ENCODE peak calls at places on chromosomes 5 and 9, in ten cellular contexts. One of them, this sample, is unnamed.

GRCh38 chr5:140633081-140633471 is at the start of gene CD14:
- DNase-seq in ovary: no peak
- DNase-seq in spleen: peak; percentile 81
- DNase-seq in A549: peak; percentile 86
- DNase-seq in K562: no peak
- DNase-seq in body of pancreas: peak; percentile 34
- DNase-seq in esophagus squamous epithelium: no peak
- DNase-seq in uterus: no peak
- DNase-seq in esophagus muscularis mucosa: peak; percentile 94
- DNase-seq in endothelial cell of umbilical vein: no peak
- DNase-seq in this sample: peak; percentile 61

GRCh38 chr5:78787763-78788162 is 139.2 kb upstream of the LHFPL2 start:
- DNase-seq in ovary: no peak
- DNase-seq in spleen: no peak
- DNase-seq in A549: no peak
- DNase-seq in K562: no peak
- DNase-seq in body of pancreas: no peak
- DNase-seq in esophagus squamous epithelium: no peak
- DNase-seq in uterus: no peak
- DNase-seq in esophagus muscularis mucosa: no peak
- DNase-seq in endothelial cell of umbilical vein: peak; percentile 82
- DNase-seq in this sample: no peak

GRCh38 chr5:116872986-116873385 is 298.4 kb upstream of the SEMA6A start:
- DNase-seq in ovary: no peak
- DNase-seq in spleen: no peak
- DNase-seq in A549: no peak
- DNase-seq in K562: no peak
- DNase-seq in body of pancreas: no peak
- DNase-seq in esophagus squamous epithelium: no peak
- DNase-seq in uterus: no peak
- DNase-seq in esophagus muscularis mucosa: no peak
- DNase-seq in endothelial cell of umbilical vein: no peak
- DNase-seq in this sample: no peak

GRCh38 chr5:139985733-139986132 is 57.4 kb downstream of the NRG2 start:
- DNase-seq in ovary: no peak
- DNase-seq in spleen: no peak
- DNase-seq in A549: peak; percentile 31
- DNase-seq in K562: no peak
- DNase-seq in body of pancreas: no peak
- DNase-seq in esophagus squamous epithelium: no peak
- DNase-seq in uterus: no peak
- DNase-seq in esophagus muscularis mucosa: no peak
- DNase-seq in endothelial cell of umbilical vein: peak; percentile 39
- DNase-seq in this sample: peak; percentile 63

GRCh38 chr9:114869845-114870244 is 60.5 kb downstream of the TNFSF8 start:
- DNase-seq in ovary: no peak
- DNase-seq in spleen: peak; percentile 78
- DNase-seq in A549: no peak
- DNase-seq in K562: no peak
- DNase-seq in body of pancreas: no peak
- DNase-seq in esophagus squamous epithelium: no peak
- DNase-seq in uterus: no peak
- DNase-seq in esophagus muscularis mucosa: no peak
- DNase-seq in endothelial cell of umbilical vein: no peak
- DNase-seq in this sample: no peak

GRCh38 chr9:100990605-100991381 is 37.7 kb upstream of the PLPPR1 start:
- DNase-seq in ovary: no peak
- DNase-seq in spleen: no peak
- DNase-seq in A549: no peak
- DNase-seq in K562: no peak
- DNase-seq in body of pancreas: no peak
- DNase-seq in esophagus squamous epithelium: no peak
- DNase-seq in uterus: no peak
- DNase-seq in esophagus muscularis mucosa: no peak
- DNase-seq in endothelial cell of umbilical vein: no peak
- DNase-seq in this sample: no peak

GRCh38 chr9:104092192-104092591 is 1.9 kb upstream of the SMC2 start:
- DNase-seq in ovary: no peak
- DNase-seq in spleen: no peak
- DNase-seq in A549: no peak
- DNase-seq in K562: no peak
- DNase-seq in body of pancreas: no peak
- DNase-seq in esophagus squamous epithelium: no peak
- DNase-seq in uterus: no peak
- DNase-seq in esophagus muscularis mucosa: no peak
- DNase-seq in endothelial cell of umbilical vein: no peak
- DNase-seq in this sample: no peak

GRCh38 chr9:4420351-4420750 is 69.9 kb upstream of the SLC1A1 start:
- DNase-seq in ovary: no peak
- DNase-seq in spleen: no peak
- DNase-seq in A549: no peak
- DNase-seq in K562: no peak
- DNase-seq in body of pancreas: no peak
- DNase-seq in esophagus squamous epithelium: no peak
- DNase-seq in uterus: no peak
- DNase-seq in esophagus muscularis mucosa: no peak
- DNase-seq in endothelial cell of umbilical vein: no peak
- DNase-seq in this sample: no peak

GRCh38 chr5:14667770-14668169 is 3.3 kb downstream of the OTULIN start:
- DNase-seq in ovary: no peak
- DNase-seq in spleen: no peak
- DNase-seq in A549: no peak
- DNase-seq in K562: no peak
- DNase-seq in body of pancreas: no peak
- DNase-seq in esophagus squamous epithelium: no peak
- DNase-seq in uterus: no peak
- DNase-seq in esophagus muscularis mucosa: no peak
- DNase-seq in endothelial cell of umbilical vein: no peak
- DNase-seq in this sample: no peak

GRCh38 chr9:33101104-33101951 is 24.9 kb upstream of the SMU1 start:
- DNase-seq in ovary: no peak
- DNase-seq in spleen: no peak
- DNase-seq in A549: peak; percentile 40
- DNase-seq in K562: no peak
- DNase-seq in body of pancreas: no peak
- DNase-seq in esophagus squamous epithelium: no peak
- DNase-seq in uterus: no peak
- DNase-seq in esophagus muscularis mucosa: no peak
- DNase-seq in endothelial cell of umbilical vein: no peak
- DNase-seq in this sample: peak; percentile 66
- H3K27ac ChIP-seq in ovary: no peak overlapping the region
- H3K27ac ChIP-seq in spleen: peak overlapping the region; percentile 58
- H3K27ac ChIP-seq in A549: peak overlapping the region; percentile 35
- H3K27ac ChIP-seq in K562: no peak overlapping the region
- H3K27ac ChIP-seq in body of pancreas: no peak overlapping the region
- H3K27ac ChIP-seq in esophagus squamous epithelium: peak overlapping the region; percentile 16
- H3K27ac ChIP-seq in uterus: no peak overlapping the region
- H3K27ac ChIP-seq in esophagus muscularis mucosa: no peak overlapping the region
- H3K27ac ChIP-seq in endothelial cell of umbilical vein: no peak overlapping the region
- H3K27ac ChIP-seq in this sample: peak overlapping the region; percentile 84

GRCh38 chr9:92964607-92964975 is 17.3 kb downstream of the FGD3 start:
- DNase-seq in ovary: no peak
- DNase-seq in spleen: peak; percentile 89
- DNase-seq in A549: no peak
- DNase-seq in K562: no peak
- DNase-seq in body of pancreas: no peak
- DNase-seq in esophagus squamous epithelium: no peak
- DNase-seq in uterus: no peak
- DNase-seq in esophagus muscularis mucosa: no peak
- DNase-seq in endothelial cell of umbilical vein: no peak
- DNase-seq in this sample: no peak

GRCh38 chr9:92962846-92963245 is 15.5 kb downstream of the FGD3 start:
- DNase-seq in ovary: no peak
- DNase-seq in spleen: peak; percentile 72
- DNase-seq in A549: no peak
- DNase-seq in K562: no peak
- DNase-seq in body of pancreas: no peak
- DNase-seq in esophagus squamous epithelium: no peak
- DNase-seq in uterus: no peak
- DNase-seq in esophagus muscularis mucosa: no peak
- DNase-seq in endothelial cell of umbilical vein: no peak
- DNase-seq in this sample: no peak

GRCh38 chr9:92964981-92965758 is 17.8 kb downstream of the FGD3 start:
- DNase-seq in ovary: no peak
- DNase-seq in spleen: peak; percentile 94
- DNase-seq in A549: no peak
- DNase-seq in K562: no peak
- DNase-seq in body of pancreas: no peak
- DNase-seq in esophagus squamous epithelium: peak; percentile 18
- DNase-seq in uterus: no peak
- DNase-seq in esophagus muscularis mucosa: no peak
- DNase-seq in endothelial cell of umbilical vein: no peak
- DNase-seq in this sample: no peak

GRCh38 chr9:92962303-92962649 is 15.0 kb downstream of the FGD3 start:
- DNase-seq in ovary: no peak
- DNase-seq in spleen: peak; percentile 80
- DNase-seq in A549: no peak
- DNase-seq in K562: no peak
- DNase-seq in body of pancreas: no peak
- DNase-seq in esophagus squamous epithelium: no peak
- DNase-seq in uterus: no peak
- DNase-seq in esophagus muscularis mucosa: no peak
- DNase-seq in endothelial cell of umbilical vein: no peak
- DNase-seq in this sample: no peak

GRCh38 chr9:92963831-92964606 is 16.7 kb downstream of the FGD3 start:
- DNase-seq in ovary: no peak
- DNase-seq in spleen: peak; percentile 94
- DNase-seq in A549: no peak
- DNase-seq in K562: no peak
- DNase-seq in body of pancreas: no peak
- DNase-seq in esophagus squamous epithelium: peak; percentile 24
- DNase-seq in uterus: no peak
- DNase-seq in esophagus muscularis mucosa: no peak
- DNase-seq in endothelial cell of umbilical vein: no peak
- DNase-seq in this sample: no peak
- TF ChIP-seq POLR2A in ovary: no peak
- TF ChIP-seq POLR2A in spleen: peak; percentile 73
- TF ChIP-seq POLR2A in A549: no peak
- TF ChIP-seq POLR2A in K562: no peak
- TF ChIP-seq POLR2A in body of pancreas: peak; percentile 31
- TF ChIP-seq POLR2A in esophagus squamous epithelium: no peak
- TF ChIP-seq POLR2A in uterus: no peak
- TF ChIP-seq POLR2A in esophagus muscularis mucosa: no peak
- TF ChIP-seq POLR2A in endothelial cell of umbilical vein: no peak
- TF ChIP-seq POLR2A in this sample: no peak

GRCh38 chr9:131864531-131864930 is 124.7 kb upstream of the RAPGEF1 start:
- DNase-seq in ovary: no peak
- DNase-seq in spleen: no peak
- DNase-seq in A549: no peak
- DNase-seq in K562: no peak
- DNase-seq in body of pancreas: no peak
- DNase-seq in esophagus squamous epithelium: no peak
- DNase-seq in uterus: no peak
- DNase-seq in esophagus muscularis mucosa: no peak
- DNase-seq in endothelial cell of umbilical vein: no peak
- DNase-seq in this sample: no peak
- H3K27ac ChIP-seq in ovary: no peak overlapping the region
- H3K27ac ChIP-seq in spleen: no peak overlapping the region
- H3K27ac ChIP-seq in A549: no peak overlapping the region
- H3K27ac ChIP-seq in K562: no peak overlapping the region
- H3K27ac ChIP-seq in body of pancreas: no peak overlapping the region
- H3K27ac ChIP-seq in esophagus squamous epithelium: no peak overlapping the region
- H3K27ac ChIP-seq in uterus: no peak overlapping the region
- H3K27ac ChIP-seq in esophagus muscularis mucosa: no peak overlapping the region
- H3K27ac ChIP-seq in endothelial cell of umbilical vein: no peak overlapping the region
- H3K27ac ChIP-seq in this sample: no peak overlapping the region

GRCh38 chr9:109906766-109907382 is 126.9 kb downstream of the PALM2AKAP2 start:
- DNase-seq in ovary: no peak
- DNase-seq in spleen: no peak
- DNase-seq in A549: no peak
- DNase-seq in K562: no peak
- DNase-seq in body of pancreas: no peak
- DNase-seq in esophagus squamous epithelium: no peak
- DNase-seq in uterus: no peak
- DNase-seq in esophagus muscularis mucosa: no peak
- DNase-seq in endothelial cell of umbilical vein: peak; percentile 76
- DNase-seq in this sample: no peak

GRCh38 chr9:109907400-109907799 is 127.4 kb downstream of the PALM2AKAP2 start:
- DNase-seq in ovary: no peak
- DNase-seq in spleen: no peak
- DNase-seq in A549: no peak
- DNase-seq in K562: no peak
- DNase-seq in body of pancreas: no peak
- DNase-seq in esophagus squamous epithelium: no peak
- DNase-seq in uterus: peak; percentile 70
- DNase-seq in esophagus muscularis mucosa: no peak
- DNase-seq in endothelial cell of umbilical vein: peak; percentile 99
- DNase-seq in this sample: no peak

GRCh38 chr9:109905472-109905871 is 125.5 kb downstream of the PALM2AKAP2 start:
- DNase-seq in ovary: no peak
- DNase-seq in spleen: no peak
- DNase-seq in A549: no peak
- DNase-seq in K562: no peak
- DNase-seq in body of pancreas: no peak
- DNase-seq in esophagus squamous epithelium: no peak
- DNase-seq in uterus: no peak
- DNase-seq in esophagus muscularis mucosa: no peak
- DNase-seq in endothelial cell of umbilical vein: no peak
- DNase-seq in this sample: no peak

GRCh38 chr9:109908459-109909390 is 128.7 kb downstream of the PALM2AKAP2 start:
- DNase-seq in ovary: no peak
- DNase-seq in spleen: no peak
- DNase-seq in A549: no peak
- DNase-seq in K562: no peak
- DNase-seq in body of pancreas: no peak
- DNase-seq in esophagus squamous epithelium: no peak
- DNase-seq in uterus: no peak
- DNase-seq in esophagus muscularis mucosa: no peak
- DNase-seq in endothelial cell of umbilical vein: peak; percentile 89
- DNase-seq in this sample: no peak

DNA sequence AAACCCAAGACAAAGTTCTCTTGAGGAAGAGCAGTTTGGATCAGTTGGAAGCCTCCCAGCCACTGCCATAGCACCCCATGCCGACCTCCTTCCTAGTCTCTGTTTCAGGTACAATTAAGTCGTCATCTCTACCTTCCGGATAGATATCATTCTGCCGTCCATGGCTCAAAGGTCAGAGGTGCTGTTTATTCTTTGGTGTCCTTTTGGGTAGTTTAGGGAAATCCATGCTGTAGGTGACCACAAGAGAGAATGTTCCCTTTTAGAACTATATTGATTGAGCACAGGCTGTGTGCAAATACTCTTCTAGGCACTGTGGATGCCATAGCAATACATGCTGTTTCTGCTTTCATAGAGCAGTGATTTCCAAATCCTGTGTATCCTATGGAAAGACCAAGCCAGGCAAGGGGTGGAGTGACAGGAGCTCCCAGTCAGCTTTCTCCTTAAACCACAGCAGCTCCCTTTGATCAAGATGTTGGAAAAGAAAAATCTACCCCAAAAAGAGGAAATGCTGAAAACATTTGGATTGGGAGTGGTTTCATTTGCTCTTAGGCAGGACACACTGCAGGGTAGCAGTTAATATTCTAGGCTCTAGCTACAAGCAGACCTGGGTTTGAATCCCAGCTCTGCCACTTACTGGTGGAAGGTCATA is 127.9 kb downstream of the PALM2AKAP2 start:
- DNase-seq in ovary: no peak
- DNase-seq in spleen: no peak
- DNase-seq in A549: no peak
- DNase-seq in K562: no peak
- DNase-seq in body of pancreas: no peak
- DNase-seq in esophagus squamous epithelium: no peak
- DNase-seq in uterus: peak; percentile 25
- DNase-seq in esophagus muscularis mucosa: no peak
- DNase-seq in endothelial cell of umbilical vein: no peak
- DNase-seq in this sample: no peak
- TF ChIP-seq POLR2A in ovary: no peak
- TF ChIP-seq POLR2A in spleen: no peak
- TF ChIP-seq POLR2A in A549: no peak
- TF ChIP-seq POLR2A in K562: no peak
- TF ChIP-seq POLR2A in body of pancreas: no peak
- TF ChIP-seq POLR2A in esophagus squamous epithelium: no peak
- TF ChIP-seq POLR2A in uterus: no peak
- TF ChIP-seq POLR2A in esophagus muscularis mucosa: no peak
- TF ChIP-seq POLR2A in endothelial cell of umbilical vein: no peak
- TF ChIP-seq POLR2A in this sample: no peak

This sample was measured in gastrocnemius medialis.